ENCODE peak calls at places on chromosomes 5 and 9, in eight cellular contexts. I, G, P, H, S, D, C and Y are unnamed samples.

GRCh38 chr9:123370108-123370507 is 14.1 kb downstream of the CRB2 start:
- DNase-seq in I (no peak), G (no peak), P (no peak), H (no peak), S (no peak), D (no peak), C (no peak), Y (no peak)

GRCh38 chr5:170520319-170520718 is 16.5 kb downstream of the KCNIP1 start:
- DNase-seq in I (peak; percentile 11), G (no peak), P (no peak), H (no peak), S (no peak), D (no peak), C (no peak), Y (no peak)

GRCh38 chr5:172788771-172789686 is 18.0 kb upstream of the DUSP1 start:
- DNase-seq in I (peak; percentile 65), G (no peak), P (no peak), H (no peak), S (no peak), D (no peak), C (no peak), Y (no peak)

GRCh38 chr5:14410068-14410941 is 171.3 kb upstream of the OTULINL start:
- DNase-seq in I (peak; percentile 92), G (no peak), P (no peak), H (no peak), S (no peak), D (no peak), C (no peak), Y (no peak)

GRCh38 chr5:73565166-73565968 is at the start of the genes ANKRA2 and UTP15:
- DNase-seq in I (peak; percentile 98), G (peak; percentile 98), P (peak; percentile 91), H (peak; percentile 100), S (peak; percentile 91), D (peak; percentile 94), C (peak; percentile 99), Y (peak; percentile 84)

GRCh38 chr5:173159256-173159655 is 14.9 kb downstream of the BNIP1 start:
- DNase-seq in I (no peak), G (no peak), P (no peak), H (no peak), S (no peak), D (no peak), C (no peak), Y (no peak)

GRCh38 chr9:4866239-4866969 is 73.7 kb downstream of the RCL1 start:
- DNase-seq in I (peak; percentile 41), G (no peak), P (no peak), H (peak; percentile 71), S (no peak), D (peak; percentile 4), C (no peak), Y (no peak)

GRCh38 chr5:10441083-10441991 is at the start of gene ROPN1L:
- DNase-seq in I (peak; percentile 77), G (peak; percentile 69), P (no peak), H (peak; percentile 91), S (peak; percentile 73), D (peak; percentile 92), C (peak; percentile 61), Y (peak; percentile 15)